ENCODE peak calls at places on chromosomes 16 and 17, in four cellular contexts. D, R, S and L are unnamed samples. For H3K9me3, the result is how much of the 10 kb centered on the place peaks cover.

GRCh38 chr17:17681187-17681743 is at the start of gene RAI1:
- DNase-seq in S (peak), D (peak), R (peak), L (no peak)

GRCh38 chr16:17440131-17440530 is 30.6 kb downstream of the XYLT1 start:
- DNase-seq in R (no peak), S (no peak), D (no peak), L (no peak)

GRCh38 chr17:1147664-1148063 is 32.1 kb downstream of the ABR start:
- DNase-seq in D (peak), R (peak), S (peak), L (no peak)

GRCh38 chr16:50669741-50670140 is 11.4 kb downstream of the SNX20 start:
- DNase-seq in R (no peak), S (no peak), D (no peak), L (no peak)

GRCh38 chr17:62995377-62995885 is 29.4 kb downstream of the TANC2 start:
- DNase-seq in D (peak), S (peak), R (peak), L (no peak)

GRCh38 chr16:55502801-55503366 is 6.0 kb upstream of the LPCAT2 start:
- DNase-seq in R (peak), D (no peak), S (no peak), L (no peak)

GRCh38 chr17:59154335-59154720 is 658 bp downstream of the SKA2 start:
- DNase-seq in S (no peak), R (peak), D (peak), L (no peak)

GRCh38 chr16:87703835-87704375 is 61.9 kb downstream of the KLHDC4 start:
- DNase-seq in S (no peak), D (no peak), R (no peak), L (no peak)

GRCh38 chr17:34638526-34639260 is 59.3 kb downstream of the TMEM132E start:
- DNase-seq in R (no peak), S (no peak), D (no peak), L (no peak)

GRCh38 chr16:13829712-13830304 is 90.1 kb upstream of the ERCC4 start:
- DNase-seq in D (no peak), R (no peak), S (no peak), L (no peak)

GRCh38 chr17:30600062-30600829 is 123.0 kb downstream of the GOSR1 start:
- DNase-seq in R (peak), S (peak), D (no peak), L (peak)

GRCh38 chr17:38415250-38416194 is 12.7 kb upstream of the ARHGAP23 start:
- DNase-seq in D (no peak), S (no peak), R (peak), L (peak)

GRCh38 chr17:81184596-81184995 is 18.6 kb upstream of the AATK start:
- DNase-seq in S (no peak), D (no peak), R (no peak), L (no peak)
- TF ChIP-seq ESRRA in S (no peak), D (no peak), R (no peak), L (no peak)

GRCh38 chr16:5326395-5326794 is 228.8 kb upstream of the EEF2KMT start:
- DNase-seq in S (no peak), R (no peak), D (no peak), L (no peak)
- H3K9me3 ChIP-seq in S (under half), R (under half), D (under half), L (under half)

GRCh38 chr17:48871035-48871550 is 21.5 kb upstream of the ATP5MC1 start:
- DNase-seq in R (no peak), S (no peak), D (no peak), L (no peak)
- TF ChIP-seq ESRRA in R (no peak), S (no peak), D (no peak), L (no peak)

DNA sequence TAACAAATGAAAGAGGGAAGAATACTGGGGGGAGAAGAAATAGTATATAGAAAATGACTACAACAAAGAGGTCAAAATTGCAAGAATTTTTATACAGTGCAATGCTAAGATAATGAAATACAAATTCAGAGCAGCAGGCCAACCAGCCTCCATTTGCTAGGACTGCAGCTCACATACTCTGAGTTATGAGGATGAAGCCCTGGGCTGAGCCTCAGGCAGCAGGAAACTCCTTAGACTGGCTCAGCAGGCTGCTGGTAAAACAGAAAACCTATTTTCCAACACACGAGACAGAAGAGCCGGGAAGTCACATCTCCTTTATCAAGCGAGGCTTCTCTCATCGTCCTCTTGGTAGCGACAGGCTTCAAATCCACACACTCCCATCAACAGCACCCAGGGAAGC is 296.5 kb downstream of the SLC39A11 start:
- DNase-seq in D (no peak), S (no peak), R (no peak), L (no peak)
- H3K9me3 ChIP-seq in D (under half), S (under half), R (under half), L (under half)

GRCh38 chr17:80513892-80514291 is 30.7 kb upstream of the RPTOR start:
- DNase-seq in S (no peak), R (no peak), D (no peak), L (no peak)
- TF ChIP-seq ESRRA in S (no peak), R (no peak), D (no peak), L (no peak)

DNA sequence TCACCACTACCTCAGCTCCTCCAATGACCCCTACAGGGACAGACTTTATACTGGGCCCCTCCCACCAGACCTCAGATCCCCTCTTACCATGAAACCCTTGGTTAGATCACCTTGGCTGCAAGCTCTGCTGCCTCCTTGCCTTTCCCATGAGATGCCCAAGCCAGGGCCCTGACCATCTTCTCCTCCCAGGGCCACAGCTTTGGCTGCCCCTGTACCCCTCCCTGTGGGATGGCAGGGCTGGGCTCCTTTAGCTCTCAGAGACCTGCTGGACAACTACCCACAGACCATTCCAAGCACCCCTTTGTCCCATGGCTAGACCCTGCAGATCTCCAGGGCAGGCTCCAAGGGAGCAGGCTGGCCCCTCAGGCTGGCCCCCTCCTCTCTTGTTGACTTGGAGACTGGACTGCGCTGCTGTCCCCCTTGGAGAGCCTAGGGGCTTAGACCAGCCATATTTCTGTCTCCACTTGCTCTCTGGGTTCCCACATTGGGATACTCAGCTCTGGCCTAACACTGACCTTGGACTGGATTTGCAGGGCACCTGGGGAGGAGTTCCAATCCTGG is 1692.7 kb downstream of the TP53TG3F start:
- DNase-seq in D (no peak), S (no peak), R (no peak), L (no peak)
- H3K9me3 ChIP-seq in D (under half), S (under half), R (half or more), L (under half)

GRCh38 chr17:74959826-74960738 is 12.5 kb downstream of the HID1 start:
- DNase-seq in S (peak), D (peak), R (no peak), L (no peak)
- TF ChIP-seq ESRRA in S (no peak), D (no peak), R (no peak), L (no peak)

DNA sequence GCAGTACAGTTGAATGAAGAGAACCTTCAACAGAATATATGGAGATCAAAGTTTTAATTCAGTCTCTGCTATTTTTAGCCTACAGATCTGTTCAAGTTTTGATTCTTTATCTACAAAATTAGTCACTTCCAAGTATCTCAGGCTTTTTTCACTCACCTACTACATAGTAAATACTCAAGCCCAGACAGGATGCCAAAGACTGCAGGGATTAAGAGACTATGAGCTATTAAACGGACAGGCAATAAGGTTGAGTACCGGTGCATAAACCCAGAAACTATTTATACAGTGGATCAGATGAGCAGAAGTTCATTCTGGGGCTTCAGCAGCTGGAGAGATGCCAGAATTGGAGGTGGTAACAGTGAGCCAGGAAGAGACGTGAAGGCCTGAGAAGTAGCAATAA is 18.7 kb upstream of the OR3A1 start:
- DNase-seq in S (no peak), D (no peak), R (no peak), L (no peak)
- H3K9me3 ChIP-seq in S (under half), D (under half), R (under half), L (under half)

DNA sequence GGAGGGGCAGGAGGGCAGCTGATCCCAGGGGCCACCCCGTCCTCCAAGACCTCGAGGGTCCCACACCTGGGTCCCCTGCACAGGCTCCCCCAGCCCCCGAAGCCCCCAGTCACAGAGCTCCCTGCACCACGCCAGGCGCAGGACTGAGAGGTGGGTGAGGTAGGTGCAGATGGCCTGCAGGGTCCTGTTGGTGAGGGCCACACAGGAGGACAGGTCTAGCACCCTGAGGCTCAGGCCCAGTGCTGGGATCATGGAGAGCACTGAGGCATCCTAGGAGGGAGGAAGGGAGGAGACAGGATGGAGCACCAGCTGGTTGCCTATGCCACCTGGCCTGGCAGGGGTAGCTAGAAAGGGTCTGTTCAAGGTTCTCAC is 9.6 kb downstream of the ELMO3 start:
- DNase-seq in D (no peak), S (no peak), R (no peak), L (no peak)
- TF ChIP-seq ESRRA in D (no peak), S (no peak), R (no peak), L (no peak)